ENCODE peak calls at places on chromosome 13, in nine cellular contexts. One of them, this sample, is unnamed.

GRCh38 chr13:72911988-72912387 is 130.1 kb downstream of the PIBF1 start:
- DNase-seq in ACHN: no peak
- DNase-seq in NCI-H1417: no peak
- DNase-seq in heart right ventricle: no peak
- DNase-seq in activated CD4-positive, CD25-positive, alpha-beta regulatory T cell treated with anti-CD3 and anti-CD28 coated beads, Interleukin-2, amount 50 U/mL, for 72 hours: no peak
- DNase-seq in SJSA1: no peak
- DNase-seq in kidney tubule cell: no peak
- DNase-seq in EH: no peak
- DNase-seq in activated naive CD8-positive, alpha-beta T cell treated with anti-CD3 and anti-CD28 coated beads for 36 hours: no peak
- DNase-seq in this sample: no peak

GRCh38 chr13:77521595-77522367 is 13.7 kb upstream of the SCEL start:
- DNase-seq in activated naive CD8-positive, alpha-beta T cell treated with anti-CD3 and anti-CD28 coated beads for 36 hours: no peak
- DNase-seq in SJSA1: no peak
- DNase-seq in activated CD4-positive, CD25-positive, alpha-beta regulatory T cell treated with anti-CD3 and anti-CD28 coated beads, Interleukin-2, amount 50 U/mL, for 72 hours: no peak
- DNase-seq in kidney tubule cell: peak; percentile 92
- DNase-seq in ACHN: peak; percentile 35
- DNase-seq in EH: no peak
- DNase-seq in heart right ventricle: no peak
- DNase-seq in NCI-H1417: no peak
- DNase-seq in this sample: no peak

GRCh38 chr13:82506805-82507404 is 1375.4 kb downstream of the SLITRK1 start:
- DNase-seq in EH: no peak
- DNase-seq in activated CD4-positive, CD25-positive, alpha-beta regulatory T cell treated with anti-CD3 and anti-CD28 coated beads, Interleukin-2, amount 50 U/mL, for 72 hours: no peak
- DNase-seq in activated naive CD8-positive, alpha-beta T cell treated with anti-CD3 and anti-CD28 coated beads for 36 hours: no peak
- DNase-seq in kidney tubule cell: no peak
- DNase-seq in SJSA1: no peak
- DNase-seq in NCI-H1417: no peak
- DNase-seq in ACHN: no peak
- DNase-seq in heart right ventricle: no peak
- DNase-seq in this sample: no peak

GRCh38 chr13:44155422-44156293 is 218.0 kb upstream of the SERP2 start:
- DNase-seq in SJSA1: no peak
- DNase-seq in heart right ventricle: peak; percentile 62
- DNase-seq in kidney tubule cell: peak; percentile 15
- DNase-seq in activated CD4-positive, CD25-positive, alpha-beta regulatory T cell treated with anti-CD3 and anti-CD28 coated beads, Interleukin-2, amount 50 U/mL, for 72 hours: no peak
- DNase-seq in activated naive CD8-positive, alpha-beta T cell treated with anti-CD3 and anti-CD28 coated beads for 36 hours: no peak
- DNase-seq in NCI-H1417: peak; percentile 12
- DNase-seq in EH: peak; percentile 59
- DNase-seq in ACHN: no peak
- DNase-seq in this sample: no peak

GRCh38 chr13:80508031-80508430 is 167.1 kb upstream of the SPRY2 start:
- DNase-seq in activated CD4-positive, CD25-positive, alpha-beta regulatory T cell treated with anti-CD3 and anti-CD28 coated beads, Interleukin-2, amount 50 U/mL, for 72 hours: no peak
- DNase-seq in NCI-H1417: no peak
- DNase-seq in kidney tubule cell: no peak
- DNase-seq in SJSA1: no peak
- DNase-seq in ACHN: no peak
- DNase-seq in heart right ventricle: no peak
- DNase-seq in EH: no peak
- DNase-seq in activated naive CD8-positive, alpha-beta T cell treated with anti-CD3 and anti-CD28 coated beads for 36 hours: no peak
- DNase-seq in this sample: no peak

GRCh38 chr13:21805733-21806132 is 134.9 kb downstream of the FGF9 start:
- DNase-seq in SJSA1: no peak
- DNase-seq in heart right ventricle: no peak
- DNase-seq in NCI-H1417: no peak
- DNase-seq in activated CD4-positive, CD25-positive, alpha-beta regulatory T cell treated with anti-CD3 and anti-CD28 coated beads, Interleukin-2, amount 50 U/mL, for 72 hours: no peak
- DNase-seq in kidney tubule cell: no peak
- DNase-seq in activated naive CD8-positive, alpha-beta T cell treated with anti-CD3 and anti-CD28 coated beads for 36 hours: no peak
- DNase-seq in EH: no peak
- DNase-seq in ACHN: no peak
- DNase-seq in this sample: no peak

GRCh38 chr13:30696278-30697176 is 38.8 kb upstream of the ALOX5AP start:
- DNase-seq in activated naive CD8-positive, alpha-beta T cell treated with anti-CD3 and anti-CD28 coated beads for 36 hours: no peak
- DNase-seq in heart right ventricle: peak; percentile 45
- DNase-seq in activated CD4-positive, CD25-positive, alpha-beta regulatory T cell treated with anti-CD3 and anti-CD28 coated beads, Interleukin-2, amount 50 U/mL, for 72 hours: no peak
- DNase-seq in NCI-H1417: peak; percentile 3
- DNase-seq in EH: peak; percentile 63
- DNase-seq in SJSA1: no peak
- DNase-seq in ACHN: no peak
- DNase-seq in kidney tubule cell: peak; percentile 58
- DNase-seq in this sample: no peak

GRCh38 chr13:111363591-111363990 is 43.1 kb downstream of the TEX29 start:
- DNase-seq in ACHN: no peak
- DNase-seq in heart right ventricle: no peak
- DNase-seq in kidney tubule cell: no peak
- DNase-seq in SJSA1: no peak
- DNase-seq in activated CD4-positive, CD25-positive, alpha-beta regulatory T cell treated with anti-CD3 and anti-CD28 coated beads, Interleukin-2, amount 50 U/mL, for 72 hours: no peak
- DNase-seq in EH: no peak
- DNase-seq in NCI-H1417: no peak
- DNase-seq in activated naive CD8-positive, alpha-beta T cell treated with anti-CD3 and anti-CD28 coated beads for 36 hours: no peak
- DNase-seq in this sample: no peak

GRCh38 chr13:102597029-102598015 is 536 bp downstream of the TPP2 start:
- DNase-seq in activated naive CD8-positive, alpha-beta T cell treated with anti-CD3 and anti-CD28 coated beads for 36 hours: peak; percentile 35
- DNase-seq in EH: peak; percentile 52
- DNase-seq in activated CD4-positive, CD25-positive, alpha-beta regulatory T cell treated with anti-CD3 and anti-CD28 coated beads, Interleukin-2, amount 50 U/mL, for 72 hours: no peak
- DNase-seq in heart right ventricle: peak; percentile 14
- DNase-seq in ACHN: peak; percentile 19
- DNase-seq in NCI-H1417: peak; percentile 72
- DNase-seq in kidney tubule cell: peak; percentile 33
- DNase-seq in SJSA1: peak; percentile 59
- DNase-seq in this sample: no peak

GRCh38 chr13:32150239-32150638 is 118.7 kb downstream of the FRY start:
- DNase-seq in ACHN: no peak
- DNase-seq in heart right ventricle: peak; percentile 61
- DNase-seq in activated naive CD8-positive, alpha-beta T cell treated with anti-CD3 and anti-CD28 coated beads for 36 hours: no peak
- DNase-seq in kidney tubule cell: no peak
- DNase-seq in EH: peak; percentile 50
- DNase-seq in NCI-H1417: no peak
- DNase-seq in SJSA1: no peak
- DNase-seq in activated CD4-positive, CD25-positive, alpha-beta regulatory T cell treated with anti-CD3 and anti-CD28 coated beads, Interleukin-2, amount 50 U/mL, for 72 hours: no peak
- DNase-seq in this sample: no peak

GRCh38 chr13:40478775-40479174 is 187.7 kb downstream of the FOXO1 start:
- DNase-seq in activated naive CD8-positive, alpha-beta T cell treated with anti-CD3 and anti-CD28 coated beads for 36 hours: no peak
- DNase-seq in heart right ventricle: no peak
- DNase-seq in ACHN: no peak
- DNase-seq in kidney tubule cell: no peak
- DNase-seq in NCI-H1417: no peak
- DNase-seq in activated CD4-positive, CD25-positive, alpha-beta regulatory T cell treated with anti-CD3 and anti-CD28 coated beads, Interleukin-2, amount 50 U/mL, for 72 hours: no peak
- DNase-seq in EH: no peak
- DNase-seq in SJSA1: no peak
- DNase-seq in this sample: no peak

GRCh38 chr13:102117175-102117830 is 284.5 kb downstream of the FGF14 start:
- DNase-seq in activated CD4-positive, CD25-positive, alpha-beta regulatory T cell treated with anti-CD3 and anti-CD28 coated beads, Interleukin-2, amount 50 U/mL, for 72 hours: no peak
- DNase-seq in kidney tubule cell: no peak
- DNase-seq in ACHN: no peak
- DNase-seq in activated naive CD8-positive, alpha-beta T cell treated with anti-CD3 and anti-CD28 coated beads for 36 hours: no peak
- DNase-seq in heart right ventricle: no peak
- DNase-seq in NCI-H1417: no peak
- DNase-seq in SJSA1: no peak
- DNase-seq in EH: no peak
- DNase-seq in this sample: no peak

GRCh38 chr13:79392882-79393563 is 13.0 kb downstream of the RBM26 start:
- DNase-seq in activated naive CD8-positive, alpha-beta T cell treated with anti-CD3 and anti-CD28 coated beads for 36 hours: no peak
- DNase-seq in SJSA1: no peak
- DNase-seq in EH: peak; percentile 71
- DNase-seq in kidney tubule cell: peak; percentile 83
- DNase-seq in NCI-H1417: no peak
- DNase-seq in ACHN: peak; percentile 39
- DNase-seq in activated CD4-positive, CD25-positive, alpha-beta regulatory T cell treated with anti-CD3 and anti-CD28 coated beads, Interleukin-2, amount 50 U/mL, for 72 hours: no peak
- DNase-seq in heart right ventricle: no peak
- DNase-seq in this sample: peak; percentile 37

GRCh38 chr13:109145631-109146030 is 516.2 kb downstream of the MYO16 start:
- DNase-seq in NCI-H1417: peak; percentile 87
- DNase-seq in kidney tubule cell: peak; percentile 77
- DNase-seq in EH: peak; percentile 74
- DNase-seq in heart right ventricle: peak; percentile 42
- DNase-seq in activated CD4-positive, CD25-positive, alpha-beta regulatory T cell treated with anti-CD3 and anti-CD28 coated beads, Interleukin-2, amount 50 U/mL, for 72 hours: no peak
- DNase-seq in ACHN: peak; percentile 56
- DNase-seq in activated naive CD8-positive, alpha-beta T cell treated with anti-CD3 and anti-CD28 coated beads for 36 hours: no peak
- DNase-seq in SJSA1: peak; percentile 96
- DNase-seq in this sample: peak; percentile 52

GRCh38 chr13:22828081-22828480 is 352.7 kb upstream of the SGCG start:
- DNase-seq in kidney tubule cell: peak; percentile 97
- DNase-seq in SJSA1: no peak
- DNase-seq in activated CD4-positive, CD25-positive, alpha-beta regulatory T cell treated with anti-CD3 and anti-CD28 coated beads, Interleukin-2, amount 50 U/mL, for 72 hours: no peak
- DNase-seq in EH: no peak
- DNase-seq in ACHN: peak; percentile 93
- DNase-seq in NCI-H1417: no peak
- DNase-seq in heart right ventricle: no peak
- DNase-seq in activated naive CD8-positive, alpha-beta T cell treated with anti-CD3 and anti-CD28 coated beads for 36 hours: no peak
- DNase-seq in this sample: no peak

GRCh38 chr13:95362666-95363065 is 61.4 kb upstream of the ABCC4 start:
- DNase-seq in activated naive CD8-positive, alpha-beta T cell treated with anti-CD3 and anti-CD28 coated beads for 36 hours: no peak
- DNase-seq in NCI-H1417: no peak
- DNase-seq in ACHN: no peak
- DNase-seq in activated CD4-positive, CD25-positive, alpha-beta regulatory T cell treated with anti-CD3 and anti-CD28 coated beads, Interleukin-2, amount 50 U/mL, for 72 hours: no peak
- DNase-seq in EH: no peak
- DNase-seq in kidney tubule cell: no peak
- DNase-seq in SJSA1: no peak
- DNase-seq in heart right ventricle: no peak
- DNase-seq in this sample: no peak

GRCh38 chr13:112959206-112959605 is 9.8 kb upstream of the MCF2L start:
- DNase-seq in ACHN: no peak
- DNase-seq in activated CD4-positive, CD25-positive, alpha-beta regulatory T cell treated with anti-CD3 and anti-CD28 coated beads, Interleukin-2, amount 50 U/mL, for 72 hours: peak; percentile 3
- DNase-seq in activated naive CD8-positive, alpha-beta T cell treated with anti-CD3 and anti-CD28 coated beads for 36 hours: no peak
- DNase-seq in heart right ventricle: peak; percentile 79
- DNase-seq in EH: no peak
- DNase-seq in SJSA1: no peak
- DNase-seq in kidney tubule cell: no peak
- DNase-seq in NCI-H1417: no peak
- DNase-seq in this sample: no peak

GRCh38 chr13:72129117-72129516 is 262.1 kb upstream of the DACH1 start:
- DNase-seq in kidney tubule cell: no peak
- DNase-seq in activated naive CD8-positive, alpha-beta T cell treated with anti-CD3 and anti-CD28 coated beads for 36 hours: no peak
- DNase-seq in SJSA1: no peak
- DNase-seq in NCI-H1417: no peak
- DNase-seq in ACHN: no peak
- DNase-seq in activated CD4-positive, CD25-positive, alpha-beta regulatory T cell treated with anti-CD3 and anti-CD28 coated beads, Interleukin-2, amount 50 U/mL, for 72 hours: no peak
- DNase-seq in heart right ventricle: no peak
- DNase-seq in EH: no peak
- DNase-seq in this sample: no peak

GRCh38 chr13:48775804-48776203 is 122.1 kb downstream of the CYSLTR2 start:
- DNase-seq in EH: peak; percentile 98
- DNase-seq in activated CD4-positive, CD25-positive, alpha-beta regulatory T cell treated with anti-CD3 and anti-CD28 coated beads, Interleukin-2, amount 50 U/mL, for 72 hours: no peak
- DNase-seq in SJSA1: peak; percentile 86
- DNase-seq in activated naive CD8-positive, alpha-beta T cell treated with anti-CD3 and anti-CD28 coated beads for 36 hours: no peak
- DNase-seq in heart right ventricle: no peak
- DNase-seq in kidney tubule cell: peak; percentile 92
- DNase-seq in NCI-H1417: no peak
- DNase-seq in ACHN: peak; percentile 6
- DNase-seq in this sample: no peak

GRCh38 chr13:102729560-102730275 is 34.9 kb upstream of the METTL21C start:
- DNase-seq in SJSA1: peak; percentile 12
- DNase-seq in activated CD4-positive, CD25-positive, alpha-beta regulatory T cell treated with anti-CD3 and anti-CD28 coated beads, Interleukin-2, amount 50 U/mL, for 72 hours: no peak
- DNase-seq in NCI-H1417: peak; percentile 63
- DNase-seq in activated naive CD8-positive, alpha-beta T cell treated with anti-CD3 and anti-CD28 coated beads for 36 hours: no peak
- DNase-seq in ACHN: peak; percentile 58
- DNase-seq in heart right ventricle: no peak
- DNase-seq in EH: peak; percentile 62
- DNase-seq in kidney tubule cell: peak; percentile 64
- DNase-seq in this sample: no peak

GRCh38 chr13:22357132-22357531 is 686.3 kb downstream of the FGF9 start:
- DNase-seq in heart right ventricle: peak; percentile 38
- DNase-seq in activated naive CD8-positive, alpha-beta T cell treated with anti-CD3 and anti-CD28 coated beads for 36 hours: no peak
- DNase-seq in EH: no peak
- DNase-seq in NCI-H1417: no peak
- DNase-seq in kidney tubule cell: peak; percentile 24
- DNase-seq in activated CD4-positive, CD25-positive, alpha-beta regulatory T cell treated with anti-CD3 and anti-CD28 coated beads, Interleukin-2, amount 50 U/mL, for 72 hours: no peak
- DNase-seq in ACHN: no peak
- DNase-seq in SJSA1: no peak
- DNase-seq in this sample: no peak

GRCh38 chr13:107099661-107100060 is 531.7 kb upstream of the ARGLU1 start:
- DNase-seq in activated naive CD8-positive, alpha-beta T cell treated with anti-CD3 and anti-CD28 coated beads for 36 hours: no peak
- DNase-seq in EH: peak; percentile 59
- DNase-seq in heart right ventricle: no peak
- DNase-seq in SJSA1: peak; percentile 10
- DNase-seq in activated CD4-positive, CD25-positive, alpha-beta regulatory T cell treated with anti-CD3 and anti-CD28 coated beads, Interleukin-2, amount 50 U/mL, for 72 hours: no peak
- DNase-seq in ACHN: peak; percentile 45
- DNase-seq in kidney tubule cell: peak; percentile 86
- DNase-seq in NCI-H1417: no peak
- DNase-seq in this sample: no peak

GRCh38 chr13:27007166-27007565 is 164.4 kb downstream of the USP12 start:
- DNase-seq in activated naive CD8-positive, alpha-beta T cell treated with anti-CD3 and anti-CD28 coated beads for 36 hours: no peak
- DNase-seq in EH: no peak
- DNase-seq in heart right ventricle: no peak
- DNase-seq in activated CD4-positive, CD25-positive, alpha-beta regulatory T cell treated with anti-CD3 and anti-CD28 coated beads, Interleukin-2, amount 50 U/mL, for 72 hours: no peak
- DNase-seq in NCI-H1417: peak; percentile 90
- DNase-seq in ACHN: no peak
- DNase-seq in SJSA1: no peak
- DNase-seq in kidney tubule cell: no peak
- DNase-seq in this sample: peak; percentile 58

GRCh38 chr13:113875829-113876228 is 12.0 kb upstream of the GAS6 start:
- DNase-seq in NCI-H1417: no peak
- DNase-seq in activated CD4-positive, CD25-positive, alpha-beta regulatory T cell treated with anti-CD3 and anti-CD28 coated beads, Interleukin-2, amount 50 U/mL, for 72 hours: no peak
- DNase-seq in activated naive CD8-positive, alpha-beta T cell treated with anti-CD3 and anti-CD28 coated beads for 36 hours: no peak
- DNase-seq in EH: no peak
- DNase-seq in ACHN: no peak
- DNase-seq in SJSA1: no peak
- DNase-seq in heart right ventricle: no peak
- DNase-seq in kidney tubule cell: no peak
- DNase-seq in this sample: no peak

GRCh38 chr13:79481685-79482052 is 714 bp downstream of the NDFIP2 start:
- DNase-seq in kidney tubule cell: peak; percentile 70
- DNase-seq in heart right ventricle: no peak
- DNase-seq in SJSA1: no peak
- DNase-seq in activated naive CD8-positive, alpha-beta T cell treated with anti-CD3 and anti-CD28 coated beads for 36 hours: peak; percentile 60
- DNase-seq in NCI-H1417: no peak
- DNase-seq in EH: no peak
- DNase-seq in activated CD4-positive, CD25-positive, alpha-beta regulatory T cell treated with anti-CD3 and anti-CD28 coated beads, Interleukin-2, amount 50 U/mL, for 72 hours: peak; percentile 59
- DNase-seq in ACHN: peak; percentile 22
- DNase-seq in this sample: peak; percentile 37

GRCh38 chr13:74061939-74062595 is 72.1 kb downstream of the KLF12 start:
- DNase-seq in heart right ventricle: no peak
- DNase-seq in NCI-H1417: no peak
- DNase-seq in ACHN: no peak
- DNase-seq in SJSA1: no peak
- DNase-seq in activated naive CD8-positive, alpha-beta T cell treated with anti-CD3 and anti-CD28 coated beads for 36 hours: no peak
- DNase-seq in EH: peak; percentile 76
- DNase-seq in activated CD4-positive, CD25-positive, alpha-beta regulatory T cell treated with anti-CD3 and anti-CD28 coated beads, Interleukin-2, amount 50 U/mL, for 72 hours: no peak
- DNase-seq in kidney tubule cell: no peak
- DNase-seq in this sample: no peak

GRCh38 chr13:51523082-51523518 is 61.2 kb upstream of the WDFY2 start:
- DNase-seq in ACHN: no peak
- DNase-seq in kidney tubule cell: no peak
- DNase-seq in SJSA1: no peak
- DNase-seq in heart right ventricle: no peak
- DNase-seq in NCI-H1417: no peak
- DNase-seq in EH: peak; percentile 81
- DNase-seq in activated CD4-positive, CD25-positive, alpha-beta regulatory T cell treated with anti-CD3 and anti-CD28 coated beads, Interleukin-2, amount 50 U/mL, for 72 hours: no peak
- DNase-seq in activated naive CD8-positive, alpha-beta T cell treated with anti-CD3 and anti-CD28 coated beads for 36 hours: peak; percentile 12
- DNase-seq in this sample: no peak

GRCh38 chr13:46377554-46377953 is 9.5 kb downstream of the RUBCNL start:
- DNase-seq in activated naive CD8-positive, alpha-beta T cell treated with anti-CD3 and anti-CD28 coated beads for 36 hours: no peak
- DNase-seq in SJSA1: no peak
- DNase-seq in activated CD4-positive, CD25-positive, alpha-beta regulatory T cell treated with anti-CD3 and anti-CD28 coated beads, Interleukin-2, amount 50 U/mL, for 72 hours: no peak
- DNase-seq in EH: no peak
- DNase-seq in kidney tubule cell: no peak
- DNase-seq in heart right ventricle: no peak
- DNase-seq in ACHN: no peak
- DNase-seq in NCI-H1417: no peak
- DNase-seq in this sample: no peak

GRCh38 chr13:33932765-33933406 is 114.9 kb downstream of the RFC3 start:
- DNase-seq in SJSA1: no peak
- DNase-seq in activated naive CD8-positive, alpha-beta T cell treated with anti-CD3 and anti-CD28 coated beads for 36 hours: no peak
- DNase-seq in EH: no peak
- DNase-seq in kidney tubule cell: peak; percentile 39
- DNase-seq in activated CD4-positive, CD25-positive, alpha-beta regulatory T cell treated with anti-CD3 and anti-CD28 coated beads, Interleukin-2, amount 50 U/mL, for 72 hours: no peak
- DNase-seq in heart right ventricle: no peak
- DNase-seq in NCI-H1417: no peak
- DNase-seq in ACHN: no peak
- DNase-seq in this sample: no peak

GRCh38 chr13:25771208-25771607 is 280.6 kb downstream of the SHISA2 start:
- DNase-seq in kidney tubule cell: no peak
- DNase-seq in ACHN: no peak
- DNase-seq in NCI-H1417: no peak
- DNase-seq in EH: no peak
- DNase-seq in SJSA1: no peak
- DNase-seq in heart right ventricle: no peak
- DNase-seq in activated naive CD8-positive, alpha-beta T cell treated with anti-CD3 and anti-CD28 coated beads for 36 hours: no peak
- DNase-seq in activated CD4-positive, CD25-positive, alpha-beta regulatory T cell treated with anti-CD3 and anti-CD28 coated beads, Interleukin-2, amount 50 U/mL, for 72 hours: no peak
- DNase-seq in this sample: no peak

GRCh38 chr13:71828564-71828963 is 38.4 kb downstream of the DACH1 start:
- DNase-seq in SJSA1: no peak
- DNase-seq in activated CD4-positive, CD25-positive, alpha-beta regulatory T cell treated with anti-CD3 and anti-CD28 coated beads, Interleukin-2, amount 50 U/mL, for 72 hours: no peak
- DNase-seq in activated naive CD8-positive, alpha-beta T cell treated with anti-CD3 and anti-CD28 coated beads for 36 hours: no peak
- DNase-seq in kidney tubule cell: no peak
- DNase-seq in heart right ventricle: no peak
- DNase-seq in NCI-H1417: no peak
- DNase-seq in ACHN: no peak
- DNase-seq in EH: no peak
- DNase-seq in this sample: no peak

This sample was measured in NCI-H345.